ENCODE peak calls at places on chromosome 7, in four cellular contexts. V is tibial nerve, H is AG09309, Z is mucosa of descending colon. Y is an unnamed sample.

GRCh38 chr7:91517408-91517807 is 253.2 kb downstream of the FZD1 start:
- DNase-seq in Z (no peak), H (no peak), V (no peak), Y (no peak)

GRCh38 chr7:99132922-99133321 is 11.0 kb downstream of the SMURF1 start:
- DNase-seq in H (no peak), Z (no peak), V (no peak), Y (no peak)

GRCh38 chr7:131011437-131011752 is 277.4 kb upstream of the KLF14 start:
- DNase-seq in V (no peak), H (no peak), Z (no peak), Y (no peak)

GRCh38 chr7:51141451-51141971 is 175.1 kb downstream of the COBL start:
- DNase-seq in V (no peak), Z (no peak), H (no peak), Y (no peak)

GRCh38 chr7:2944729-2945128 is 98.9 kb downstream of the CARD11 start:
- DNase-seq in Z (no peak), V (no peak), H (no peak), Y (no peak)

GRCh38 chr7:78543976-78544375 is 745.4 kb downstream of the PHTF2 start:
- DNase-seq in V (no peak), H (no peak), Z (no peak), Y (no peak)

GRCh38 chr7:30422922-30423321 is 55.7 kb downstream of the NOD1 start:
- DNase-seq in V (no peak), Z (no peak), H (no peak), Y (no peak)

GRCh38 chr7:113917840-113918239 is 969 bp downstream of the PPP1R3A start:
- DNase-seq in Z (no peak), V (no peak), H (no peak), Y (no peak)

GRCh38 chr7:74306737-74307469 is 17.7 kb downstream of the CLIP2 start:
- DNase-seq in H (peak), V (no peak), Z (peak), Y (no peak)

GRCh38 chr7:145489609-145490008 is 627.0 kb upstream of the CNTNAP2 start:
- DNase-seq in V (no peak), H (no peak), Z (no peak), Y (no peak)

GRCh38 chr7:2099036-2099957 is 133.4 kb downstream of the MAD1L1 start:
- DNase-seq in H (no peak), V (no peak), Z (no peak), Y (no peak)

GRCh38 chr7:123348700-123349099 is 148.9 kb upstream of the SLC13A1 start:
- DNase-seq in Z (no peak), V (no peak), H (no peak), Y (no peak)

GRCh38 chr7:3552499-3552898 is 251.4 kb downstream of the SDK1 start:
- DNase-seq in V (no peak), H (no peak), Z (no peak), Y (no peak)

DNA sequence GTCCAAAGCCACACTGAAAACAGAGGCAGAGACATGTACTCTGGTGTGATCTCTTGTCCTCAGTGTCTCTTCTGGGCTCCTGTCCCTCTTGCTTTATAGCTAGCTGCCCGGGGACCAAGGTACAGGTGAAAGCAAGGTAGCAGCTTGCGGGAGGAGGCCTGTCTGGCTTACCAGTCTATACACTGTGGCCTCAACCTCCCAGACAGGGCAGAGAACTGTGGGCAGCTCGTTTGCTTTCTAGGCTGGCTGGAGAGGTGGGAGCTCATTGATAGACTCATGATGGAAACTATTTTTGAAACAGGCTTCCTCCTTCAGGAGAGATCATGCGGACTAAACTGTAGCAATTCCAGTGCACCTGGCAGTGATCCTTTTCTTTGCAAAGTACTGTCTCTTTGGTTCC is 4.6 kb downstream of the CYREN start:
- DNase-seq in V (no peak), H (no peak), Z (no peak), Y (no peak)
- H3K4me3 ChIP-seq in V (no peak), H (no peak), Z (no peak), Y (no peak)

DNA sequence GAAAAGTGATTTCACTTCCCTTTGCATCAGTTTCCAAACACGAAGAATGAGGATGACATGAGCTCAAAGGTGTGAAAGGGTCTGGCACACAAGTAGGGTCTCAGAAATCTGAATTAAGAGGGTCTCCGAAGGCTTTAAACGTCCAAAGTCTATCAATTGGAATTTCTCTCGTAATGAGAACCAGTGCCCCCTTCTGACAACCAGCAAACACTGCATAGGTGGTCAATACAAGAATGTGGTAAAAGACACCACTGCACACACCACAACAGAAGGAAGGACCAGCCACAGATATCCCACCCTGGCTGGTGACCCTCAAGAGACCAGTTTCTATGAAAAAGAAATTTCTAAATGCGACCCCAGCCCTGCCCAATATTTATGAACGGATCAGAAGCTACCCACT is 78.1 kb downstream of the CALN1 start:
- DNase-seq in Z (no peak), H (no peak), V (no peak), Y (no peak)
- TF ChIP-seq CTCF in Z (no peak), H (no peak), V (no peak), Y (no peak)

GRCh38 chr7:37265876-37266275 is 182.8 kb downstream of the ELMO1 start:
- DNase-seq in V (no peak), Z (no peak), H (no peak), Y (no peak)

GRCh38 chr7:37267251-37267650 is 181.4 kb downstream of the ELMO1 start:
- DNase-seq in H (no peak), V (no peak), Z (no peak), Y (no peak)

GRCh38 chr7:37275086-37275485 is 173.6 kb downstream of the ELMO1 start:
- DNase-seq in V (no peak), H (no peak), Z (no peak), Y (no peak)

GRCh38 chr7:37273891-37274290 is 174.8 kb downstream of the ELMO1 start:
- DNase-seq in H (no peak), Z (no peak), V (no peak), Y (no peak)

GRCh38 chr7:37270109-37270508 is 178.6 kb downstream of the ELMO1 start:
- DNase-seq in Z (no peak), H (no peak), V (no peak), Y (no peak)
- H3K4me3 ChIP-seq in Z (no peak), H (no peak), V (no peak), Y (no peak)

GRCh38 chr7:29345590-29345989 is 151.0 kb downstream of the CHN2 start:
- DNase-seq in V (no peak), Z (peak), H (no peak), Y (no peak)
- TF ChIP-seq CTCF in V (no peak), Z (peak), H (peak), Y (no peak)

DNA sequence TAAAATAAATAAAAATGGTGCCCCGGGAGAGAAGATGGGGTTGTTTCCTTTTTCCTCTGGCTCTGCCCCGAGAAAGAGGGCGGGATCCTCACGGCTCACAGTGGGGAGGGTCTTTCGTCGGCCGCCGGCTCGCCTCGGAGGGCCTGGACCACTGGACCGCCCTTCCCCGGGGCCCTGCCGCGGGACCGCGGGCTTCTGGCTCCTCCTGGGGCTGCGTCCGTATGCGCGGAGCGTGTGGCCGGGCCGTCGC is 3.5 kb upstream of the IGF2BP3 start:
- DNase-seq in V (no peak), H (no peak), Z (no peak), Y (no peak)
- H3K4me3 ChIP-seq in V (peak), H (peak), Z (no peak), Y (peak)

GRCh38 chr7:128132426-128133069 is 101.3 kb upstream of the LRRC4 start:
- DNase-seq in Z (no peak), V (no peak), H (no peak), Y (no peak)

GRCh38 chr7:128137096-128137655 is 103.9 kb upstream of the LEP start:
- DNase-seq in V (no peak), H (peak), Z (no peak), Y (no peak)

GRCh38 chr7:128135275-128136214 is 104.3 kb upstream of the LRRC4 start:
- DNase-seq in H (no peak), Z (peak), V (no peak), Y (no peak)

GRCh38 chr7:128139406-128139805 is 101.7 kb upstream of the LEP start:
- DNase-seq in H (no peak), V (no peak), Z (no peak), Y (no peak)

GRCh38 chr7:128136215-128136597 is 104.9 kb upstream of the LEP start:
- DNase-seq in H (no peak), V (no peak), Z (no peak), Y (no peak)
- TF ChIP-seq CTCF in H (no peak), V (no peak), Z (no peak), Y (no peak)

DNA sequence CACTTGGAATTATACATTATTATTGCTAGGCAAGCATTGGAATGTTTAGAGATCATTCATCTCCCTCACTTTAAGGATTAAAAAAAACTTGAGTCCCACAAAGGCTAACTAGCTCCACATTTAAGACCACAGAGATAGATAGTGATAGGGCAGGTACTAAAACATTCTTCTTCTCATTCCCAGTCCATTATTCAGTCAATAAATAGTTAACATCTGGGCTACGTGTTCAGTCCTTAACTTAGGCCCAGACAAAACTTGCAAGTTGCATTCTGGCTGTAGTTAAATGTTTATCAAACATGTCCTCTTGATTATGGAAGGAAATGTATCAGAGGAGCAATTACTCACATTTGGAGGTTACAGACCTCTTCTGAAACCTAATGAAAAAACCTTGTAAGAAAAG is 2.4 kb downstream of the GNG11 start:
- DNase-seq in Z (no peak), V (no peak), H (no peak), Y (no peak)
- H3K4me3 ChIP-seq in Z (no peak), V (peak), H (peak), Y (peak)

GRCh38 chr7:23570592-23571200 is 26.5 kb upstream of the CCDC126 start:
- DNase-seq in Z (peak), H (peak), V (peak), Y (peak)
- TF ChIP-seq CTCF in Z (peak), H (peak), V (peak), Y (peak)

DNA sequence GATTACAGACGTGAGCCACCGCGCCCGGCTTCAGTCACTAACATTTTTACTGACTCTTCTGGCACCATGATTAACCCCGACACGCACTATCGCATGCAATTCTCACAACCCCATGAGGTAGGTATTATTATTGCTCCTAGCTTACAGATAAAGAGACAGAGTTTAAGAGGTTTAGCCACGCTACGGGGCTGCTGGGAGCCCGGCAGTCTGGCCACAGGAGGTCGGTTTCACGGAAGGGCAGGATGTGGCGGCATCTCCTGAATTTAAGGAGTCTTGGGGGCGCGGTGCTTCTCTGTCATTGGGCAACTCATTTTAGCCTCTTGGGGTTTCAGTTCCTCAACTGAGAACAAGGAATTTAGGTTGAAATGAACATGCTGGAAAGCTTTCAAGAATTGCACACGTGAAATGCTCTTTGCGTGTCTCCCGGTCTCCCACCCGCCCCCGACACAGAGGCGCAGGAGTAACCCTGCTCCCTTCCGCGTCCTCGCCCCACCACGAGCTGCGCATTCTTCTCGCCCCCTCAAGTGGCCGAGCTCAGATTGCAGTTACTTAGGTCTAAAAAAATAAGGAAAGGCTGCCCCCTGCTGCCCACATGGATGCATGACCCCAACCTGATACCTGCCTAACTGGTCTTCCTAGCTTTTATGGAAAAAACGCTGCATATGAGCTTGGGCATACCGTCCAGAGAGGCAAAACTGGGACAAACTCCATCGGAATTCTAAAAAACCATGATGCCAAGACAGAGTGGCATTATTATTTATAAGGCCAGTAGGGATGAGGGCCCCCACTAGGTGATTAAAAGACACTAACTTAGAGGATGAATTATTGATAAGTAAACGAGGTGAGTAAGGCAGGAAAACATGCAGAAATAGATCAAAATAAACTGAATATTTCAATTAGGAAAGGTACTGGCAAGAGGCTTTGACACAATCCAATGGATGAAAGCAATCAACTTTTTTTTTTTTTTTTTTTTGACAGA is 12.4 kb downstream of the PRSS2 start:
- DNase-seq in V (peak), H (peak), Z (peak), Y (peak)
- H3K4me3 ChIP-seq in V (peak), H (peak), Z (no peak), Y (peak)

GRCh38 chr7:151011097-151011409 is 13.2 kb downstream of the ATG9B start:
- DNase-seq in H (no peak), Z (no peak), V (no peak), Y (no peak)

GRCh38 chr7:151012031-151012692 is 12.1 kb downstream of the ATG9B start:
- DNase-seq in Z (peak), V (no peak), H (no peak), Y (no peak)

GRCh38 chr7:151013728-151014497 is 10.4 kb downstream of the ATG9B start:
- DNase-seq in H (no peak), Z (peak), V (peak), Y (peak)

GRCh38 chr7:151013356-151013727 is 11.0 kb downstream of the ATG9B start:
- DNase-seq in H (no peak), Z (no peak), V (no peak), Y (no peak)

DNA sequence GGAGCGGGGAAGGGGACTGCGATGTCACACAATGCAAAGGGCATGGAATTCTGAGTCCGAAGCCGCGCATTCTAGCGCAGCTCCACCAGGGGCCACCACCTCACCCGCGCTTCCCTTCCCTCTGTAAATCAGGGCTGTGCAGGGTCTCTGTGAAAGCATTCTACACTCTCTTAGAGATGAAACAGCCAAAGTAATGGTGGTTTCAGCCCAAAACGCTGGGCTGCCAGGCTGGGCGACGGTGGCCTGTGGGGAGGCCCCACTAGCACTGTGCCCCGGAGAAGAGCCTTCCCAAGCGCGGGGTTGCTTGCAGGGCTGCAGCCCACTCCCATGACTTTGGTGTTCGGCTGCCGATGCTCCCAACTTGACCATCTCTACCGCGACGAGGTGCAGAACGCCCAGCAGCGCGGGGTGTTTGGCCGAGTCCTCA is 11.4 kb downstream of the ATG9B start:
- DNase-seq in V (no peak), Z (peak), H (no peak), Y (no peak)
- TF ChIP-seq CTCF in V (peak), Z (no peak), H (peak), Y (peak)

Y was measured in ascending aorta.